ENCODE peak calls at places on chromosomes 2 and 18, in eight cellular contexts. F is astrocyte of the cerebellum, S is colonic mucosa, O is mucosa of descending colon, G is nephron progenitor cell, L is H9, J is Panc1, R is body of pancreas. Q is an unnamed sample.

GRCh38 chr18:5237083-5237722 is 40.1 kb upstream of the AKAIN1 start:
- DNase-seq in J (peak; percentile 10), L (no peak), R (no peak), S (no peak), F (no peak), G (peak; percentile 5), O (no peak), Q (no peak)

GRCh38 chr2:120815292-120815691 is 79.6 kb downstream of the GLI2 start:
- DNase-seq in F (no peak), G (no peak), O (peak; percentile 4), L (no peak), R (no peak), S (no peak), J (no peak), Q (no peak)

GRCh38 chr2:11344342-11344955 is at the start of gene ROCK2:
- DNase-seq in J (no peak), G (peak; percentile 89), L (peak; percentile 90), O (peak; percentile 93), F (peak; percentile 53), R (peak; percentile 89), S (peak; percentile 88), Q (peak; percentile 95)

GRCh38 chr18:12336887-12337286 is 28.8 kb downstream of the TUBB6 start:
- DNase-seq in R (no peak), S (no peak), F (no peak), G (no peak), O (no peak), J (no peak), L (no peak), Q (no peak)

GRCh38 chr2:178066324-178066723 is 6.3 kb downstream of the PDE11A start:
- DNase-seq in S (no peak), L (no peak), J (no peak), R (no peak), G (no peak), F (no peak), O (no peak), Q (no peak)

GRCh38 chr2:122186761-122187222 is 431.3 kb downstream of the TSN start:
- DNase-seq in J (no peak), L (no peak), R (no peak), F (no peak), S (no peak), O (no peak), G (no peak), Q (no peak)

GRCh38 chr2:58140508-58141072 is 94.0 kb downstream of the VRK2 start:
- DNase-seq in F (no peak), J (no peak), O (no peak), G (no peak), S (no peak), L (no peak), R (no peak), Q (no peak)

GRCh38 chr2:191942114-191943103 is 95.5 kb upstream of the CAVIN2 start:
- DNase-seq in S (no peak), L (no peak), J (no peak), F (no peak), O (no peak), R (no peak), G (no peak), Q (no peak)

GRCh38 chr2:95021847-95022246 is 3.7 kb upstream of the MAL start:
- DNase-seq in O (no peak), F (no peak), G (no peak), J (no peak), S (no peak), R (no peak), L (no peak), Q (no peak)

GRCh38 chr2:236309669-236310029 is 45.4 kb upstream of the ASB18 start:
- DNase-seq in O (no peak), S (no peak), F (peak; percentile 2), L (peak; percentile 73), R (no peak), J (peak; percentile 5), G (peak; percentile 65), Q (peak; percentile 68)

GRCh38 chr2:83665154-83665553 is 793.9 kb downstream of the SUCLG1 start:
- DNase-seq in G (no peak), S (no peak), L (no peak), J (no peak), F (no peak), O (no peak), R (no peak), Q (no peak)

GRCh38 chr2:163347982-163348842 is 387.6 kb downstream of the FIGN start:
- DNase-seq in G (peak; percentile 76), O (peak; percentile 58), F (peak; percentile 38), L (peak; percentile 93), S (peak; percentile 46), J (peak; percentile 87), R (peak; percentile 76), Q (peak; percentile 92)

GRCh38 chr2:76080154-76080553 is 369.4 kb upstream of the GCFC2 start:
- DNase-seq in S (no peak), O (no peak), G (no peak), L (peak; percentile 42), R (no peak), J (no peak), F (no peak), Q (no peak)

GRCh38 chr2:42984081-42984480 is 191.7 kb upstream of the HAAO start:
- DNase-seq in G (no peak), L (no peak), F (no peak), J (no peak), S (no peak), O (peak; percentile 11), R (peak; percentile 3), Q (no peak)

GRCh38 chr2:153360239-153360638 is 118.3 kb downstream of the RPRM start:
- DNase-seq in J (no peak), L (peak; percentile 29), R (no peak), S (no peak), F (no peak), O (no peak), G (no peak), Q (no peak)

GRCh38 chr18:36493349-36494281 is 196.1 kb downstream of the FHOD3 start:
- DNase-seq in R (peak; percentile 83), O (no peak), G (peak; percentile 28), F (no peak), L (peak; percentile 64), J (no peak), S (peak; percentile 38), Q (no peak)

GRCh38 chr2:207163815-207164747 is 1.7 kb downstream of the KLF7 start:
- DNase-seq in F (no peak), O (peak; percentile 51), J (no peak), R (peak; percentile 62), L (no peak), S (peak; percentile 53), G (peak; percentile 30), Q (no peak)

GRCh38 chr2:65431417-65432226 is 777 bp downstream of the SPRED2 start:
- DNase-seq in S (peak; percentile 59), G (peak; percentile 59), F (no peak), L (peak; percentile 50), O (peak; percentile 71), R (peak; percentile 59), J (no peak), Q (no peak)

GRCh38 chr18:58287626-58288289 is 243.7 kb downstream of the NEDD4L start:
- DNase-seq in S (peak; percentile 71), F (no peak), G (no peak), R (peak; percentile 55), J (no peak), O (peak; percentile 63), L (no peak), Q (no peak)

GRCh38 chr18:23943903-23944624 is 70.5 kb upstream of the TTC39C start:
- DNase-seq in O (no peak), J (no peak), R (no peak), S (no peak), F (no peak), L (no peak), G (no peak), Q (no peak)

GRCh38 chr18:48589797-48590519 is 51.1 kb downstream of the CTIF start:
- DNase-seq in F (no peak), L (no peak), G (peak; percentile 22), S (no peak), J (no peak), R (peak; percentile 60), O (no peak), Q (no peak)

GRCh38 chr2:128390991-128391630 is 72.4 kb upstream of the HS6ST1 start:
- DNase-seq in O (no peak), G (no peak), L (peak; percentile 3), R (no peak), J (no peak), F (no peak), S (no peak), Q (no peak)
- TF ChIP-seq CTCF in O (no peak), G (no peak), L (no peak), R (no peak), J (no peak), F (no peak), S (no peak), Q (no peak)

GRCh38 chr2:79223539-79223938 is 64.0 kb upstream of the REG3A start:
- DNase-seq in R (no peak), O (no peak), G (no peak), L (no peak), F (no peak), S (no peak), J (no peak), Q (no peak)

DNA sequence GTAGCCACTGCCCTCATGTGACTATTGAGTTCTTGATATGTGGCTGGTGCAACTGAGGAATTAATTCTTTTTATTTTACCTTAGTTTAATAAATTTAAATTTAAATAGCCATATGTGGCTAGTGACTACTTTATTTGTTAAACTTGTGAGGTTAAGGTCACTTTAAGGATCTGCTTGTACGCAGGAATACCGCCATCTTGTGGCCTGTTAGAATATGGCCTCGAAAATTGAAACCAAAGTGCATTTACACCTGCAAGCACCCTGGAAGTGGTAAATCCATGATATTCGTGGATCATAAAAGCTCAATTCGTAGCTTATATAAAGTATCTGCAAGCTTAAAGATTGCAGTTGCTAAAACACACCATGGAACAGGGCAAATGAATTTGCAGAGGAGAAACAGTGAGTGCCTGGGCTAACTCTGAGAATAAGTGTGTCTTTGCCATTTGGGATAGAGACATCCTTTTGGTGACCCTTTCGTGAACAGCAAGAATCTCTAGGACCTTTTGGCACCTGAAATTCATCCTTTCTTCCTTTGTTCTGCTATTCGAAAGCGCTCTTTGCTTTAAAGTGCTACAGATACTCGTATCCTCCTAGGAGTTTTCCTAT is 59.9 kb upstream of the REG3A start:
- DNase-seq in G (peak; percentile 47), J (peak; percentile 32), S (peak; percentile 43), F (peak; percentile 22), L (peak; percentile 57), O (no peak), R (peak; percentile 76), Q (no peak)
- TF ChIP-seq CTCF in G (peak; percentile 89), J (peak; percentile 82), S (peak; percentile 68), F (peak; percentile 75), L (peak; percentile 92), O (peak; percentile 46), R (peak; percentile 88), Q (peak; percentile 71)

GRCh38 chr2:38523728-38524437 is 78.8 kb downstream of the HNRNPLL start:
- DNase-seq in F (no peak), O (no peak), G (no peak), R (no peak), S (no peak), J (no peak), L (peak; percentile 65), Q (peak; percentile 72)
- TF ChIP-seq CTCF in F (peak; percentile 28), O (no peak), G (peak; percentile 19), R (no peak), S (no peak), J (peak; percentile 67), L (peak; percentile 64), Q (peak; percentile 40)

DNA sequence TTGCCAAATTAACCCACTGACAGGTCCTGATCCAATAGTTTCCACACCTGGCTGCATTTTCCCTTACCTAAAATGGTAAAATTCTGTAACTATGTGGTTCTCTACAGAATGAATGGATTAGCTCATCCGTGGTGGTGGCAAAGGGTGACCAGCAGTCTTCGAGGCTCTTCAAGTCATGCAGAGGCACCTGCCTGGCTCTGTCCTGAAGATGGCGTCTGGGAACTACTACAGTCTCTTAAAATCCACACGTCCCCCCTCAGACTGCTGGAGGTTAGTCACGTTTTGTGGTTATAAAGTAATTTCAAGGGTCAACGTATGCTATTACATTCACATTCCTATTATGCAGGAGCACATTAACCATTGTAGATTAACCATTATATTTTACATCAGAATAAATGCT is 616.7 kb downstream of the GALR1 start:
- DNase-seq in F (no peak), G (no peak), O (no peak), L (no peak), S (no peak), R (no peak), J (no peak), Q (no peak)
- TF ChIP-seq CTCF in F (no peak), G (no peak), O (no peak), L (peak; percentile 48), S (no peak), R (no peak), J (no peak), Q (no peak)

Q was measured in osteocyte.